ENCODE peak calls at places on chromosomes 6 and 20, in seven cellular contexts. M is thyroid gland, E is left lung, R is MCF 10A, L is OCI-LY7, N is GM12865, T is mesothelial cell of epicardium. G is an unnamed sample.

GRCh38 chr20:830011-830521 is 3.4 kb upstream of the FAM110A start:
- DNase-seq in M (no peak), E (no peak), R (no peak), L (no peak), N (no peak), T (no peak), G (no peak)

GRCh38 chr6:152099816-152100618 is 292.5 kb downstream of the ESR1 start:
- DNase-seq in M (no peak), E (peak), R (peak), L (no peak), N (no peak), T (no peak), G (no peak)

GRCh38 chr6:135423649-135424128 is 73.9 kb downstream of the AHI1 start:
- DNase-seq in M (no peak), E (no peak), R (peak), L (peak), N (peak), T (no peak), G (no peak)

GRCh38 chr6:75794351-75794846 is 45.4 kb downstream of the MYO6 start:
- DNase-seq in M (no peak), E (no peak), R (no peak), L (no peak), N (no peak), T (no peak), G (no peak)

GRCh38 chr20:10263385-10264165 is 44.9 kb downstream of the SNAP25 start:
- DNase-seq in M (no peak), E (no peak), R (peak), L (no peak), N (no peak), T (no peak), G (no peak)

GRCh38 chr6:142872376-142872775 is 72.6 kb downstream of the HIVEP2 start:
- DNase-seq in M (no peak), E (no peak), R (no peak), L (no peak), N (no peak), T (no peak), G (no peak)

GRCh38 chr20:20712004-20712473 is 405 bp downstream of the RALGAPA2 start:
- DNase-seq in M (peak), E (no peak), R (no peak), L (no peak), N (no peak), T (no peak), G (peak)

GRCh38 chr20:36528176-36528874 is 13.0 kb upstream of the MYL9 start:
- DNase-seq in M (no peak), E (no peak), R (no peak), L (no peak), N (no peak), T (no peak), G (no peak)

GRCh38 chr20:45833030-45833882 is at the start of gene SNX21:
- DNase-seq in M (peak), E (peak), R (peak), L (no peak), N (peak), T (peak), G (peak)

GRCh38 chr6:100663219-100663863 is 198.6 kb upstream of the SIM1 start:
- DNase-seq in M (no peak), E (no peak), R (peak), L (no peak), N (no peak), T (no peak), G (no peak)

GRCh38 chr20:52291109-52291508 is 99.5 kb upstream of the ZFP64 start:
- DNase-seq in M (no peak), E (no peak), R (no peak), L (no peak), N (no peak), T (no peak), G (peak)

GRCh38 chr6:100229512-100229911 is 235.2 kb downstream of the SIM1 start:
- DNase-seq in M (peak), E (no peak), R (no peak), L (no peak), N (no peak), T (no peak), G (no peak)

GRCh38 chr6:35386989-35387388 is 44.6 kb downstream of the PPARD start:
- DNase-seq in M (no peak), E (no peak), R (no peak), L (peak), N (no peak), T (no peak), G (no peak)

GRCh38 chr6:26366504-26366903 is 1.5 kb downstream of the BTN3A2 start:
- DNase-seq in M (no peak), E (no peak), R (peak), L (peak), N (peak), T (no peak), G (no peak)

GRCh38 chr20:59751075-59751711 is 146.9 kb downstream of the PHACTR3 start:
- DNase-seq in M (peak), E (peak), R (peak), L (peak), N (peak), T (no peak), G (peak)

GRCh38 chr6:1001655-1002349 is 308.9 kb upstream of the EXOC2 start:
- DNase-seq in M (peak), E (no peak), R (no peak), L (no peak), N (peak), T (no peak), G (no peak)

GRCh38 chr6:134174790-134175531 is 122.5 kb upstream of the SLC2A12 start:
- DNase-seq in M (peak), E (peak), R (peak), L (peak), N (peak), T (peak), G (peak)

GRCh38 chr6:107506145-107506544 is 16.2 kb downstream of the SOBP start:
- DNase-seq in M (no peak), E (no peak), R (peak), L (no peak), N (no peak), T (no peak), G (no peak)

GRCh38 chr20:20076297-20077065 is 24.1 kb downstream of the CFAP61 start:
- DNase-seq in M (no peak), E (no peak), R (peak), L (no peak), N (no peak), T (no peak), G (peak)

GRCh38 chr20:35387334-35387733 is 24.4 kb downstream of the UQCC1 start:
- DNase-seq in M (no peak), E (no peak), R (peak), L (no peak), N (no peak), T (no peak), G (no peak)

GRCh38 chr6:76702187-76702586 is 629.7 kb upstream of the IMPG1 start:
- DNase-seq in M (no peak), E (no peak), R (no peak), L (no peak), N (no peak), T (no peak), G (no peak)

GRCh38 chr6:14290448-14291388 is 173.1 kb downstream of the CD83 start:
- DNase-seq in M (no peak), E (no peak), R (no peak), L (no peak), N (no peak), T (no peak), G (no peak)

GRCh38 chr6:31636698-31637596 is 15.5 kb downstream of the BAG6 start:
- DNase-seq in M (no peak), E (no peak), R (no peak), L (no peak), N (no peak), T (no peak), G (no peak)

GRCh38 chr20:388034-388994 is 7.8 kb downstream of the TRIB3 start:
- DNase-seq in M (no peak), E (no peak), R (no peak), L (no peak), N (no peak), T (no peak), G (no peak)

GRCh38 chr6:90936286-90936685 is 349.4 kb upstream of the MAP3K7 start:
- DNase-seq in M (no peak), E (no peak), R (no peak), L (no peak), N (no peak), T (no peak), G (no peak)

GRCh38 chr6:142842423-142843261 is 102.3 kb downstream of the HIVEP2 start:
- DNase-seq in M (no peak), E (no peak), R (peak), L (no peak), N (peak), T (no peak), G (no peak)

GRCh38 chr6:49969588-49969987 is at the start of gene DEFB113:
- DNase-seq in M (no peak), E (no peak), R (no peak), L (no peak), N (no peak), T (no peak), G (no peak)

GRCh38 chr20:45450097-45450818 is 19.3 kb upstream of the WFDC2 start:
- DNase-seq in M (no peak), E (no peak), R (peak), L (peak), N (peak), T (no peak), G (no peak)

GRCh38 chr6:154732824-154733609 is at the start of gene SCAF8:
- DNase-seq in M (peak), E (peak), R (peak), L (peak), N (peak), T (peak), G (peak)

GRCh38 chr6:15506066-15506465 is 156.8 kb downstream of the DTNBP1 start:
- DNase-seq in M (no peak), E (no peak), R (no peak), L (no peak), N (no peak), T (no peak), G (no peak)

GRCh38 chr6:15508363-15509330 is 154.2 kb downstream of the DTNBP1 start:
- DNase-seq in M (no peak), E (no peak), R (no peak), L (no peak), N (no peak), T (no peak), G (no peak)

GRCh38 chr6:15509335-15509933 is 153.4 kb downstream of the DTNBP1 start:
- DNase-seq in M (no peak), E (no peak), R (no peak), L (no peak), N (no peak), T (no peak), G (no peak)

GRCh38 chr6:15507221-15507620 is 155.6 kb downstream of the DTNBP1 start:
- DNase-seq in M (no peak), E (no peak), R (no peak), L (no peak), N (no peak), T (no peak), G (no peak)

DNA sequence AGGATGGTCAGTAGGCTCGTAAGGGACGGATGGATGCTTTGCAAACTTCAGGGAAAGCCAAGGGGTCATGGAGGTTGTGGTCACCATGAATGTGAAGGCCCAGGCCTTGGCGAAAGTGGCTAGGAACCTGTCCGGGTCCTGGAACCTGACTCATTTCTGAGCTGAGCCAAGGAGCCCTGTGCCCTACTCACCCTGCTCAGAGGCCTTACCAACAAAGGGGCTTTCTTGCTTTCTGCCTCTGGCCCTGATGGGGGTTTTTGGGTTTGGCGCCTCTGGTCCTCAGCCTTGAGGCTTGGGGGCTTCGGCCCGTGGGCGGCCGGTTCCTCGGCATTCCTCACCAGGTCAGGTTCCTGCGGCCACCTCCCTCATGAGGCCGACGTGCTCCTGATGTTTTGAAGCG is 155.1 kb downstream of the DTNBP1 start:
- DNase-seq in M (no peak), E (no peak), R (no peak), L (no peak), N (no peak), T (no peak), G (no peak)
- TF ChIP-seq CTCF in M (no peak), E (no peak), R (no peak), L (no peak), N (no peak), T (no peak), G (no peak)

DNA sequence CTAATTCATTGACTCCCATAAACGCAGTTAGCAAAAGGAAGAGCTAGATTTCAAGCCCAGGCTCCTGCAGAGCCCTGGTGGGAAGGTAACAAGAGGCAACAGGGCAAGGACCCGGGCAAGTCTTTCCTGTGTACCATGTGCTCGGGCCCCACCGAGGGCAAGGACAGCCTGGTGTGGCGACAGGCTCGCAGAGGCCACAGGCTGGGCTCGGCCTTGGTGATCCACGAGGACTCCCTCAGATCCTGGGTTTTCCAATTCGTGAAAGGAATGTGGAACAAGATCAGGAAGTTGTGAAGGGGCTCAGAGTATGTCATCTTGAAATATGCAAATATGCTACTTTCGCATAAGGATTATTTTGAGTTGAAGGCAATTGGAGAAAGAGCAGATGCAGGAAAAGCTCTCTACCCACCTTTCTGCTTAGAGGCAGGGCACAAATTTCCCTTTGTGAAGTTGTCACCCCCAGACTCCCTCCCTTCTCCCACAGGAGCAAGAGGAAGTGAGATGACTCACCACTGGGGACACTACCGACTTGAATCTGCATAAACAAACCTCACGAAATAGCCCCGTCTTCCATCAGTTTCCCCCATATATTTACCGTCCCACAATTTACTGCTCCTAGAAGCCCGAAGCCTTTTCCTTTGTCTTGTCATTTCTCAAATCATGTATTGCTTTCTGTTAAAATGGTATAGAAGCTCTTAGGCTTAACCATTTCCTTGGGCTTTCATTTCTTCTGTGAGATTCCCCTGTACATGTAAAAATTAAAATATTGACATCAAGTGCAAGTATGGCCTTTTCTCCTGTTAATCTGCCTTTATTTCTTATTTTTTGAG is 79.0 kb downstream of the PSMG4 start:
- DNase-seq in M (no peak), E (no peak), R (peak), L (no peak), N (peak), T (no peak), G (no peak)
- TF ChIP-seq CTCF in M (no peak), E (no peak), R (no peak), L (peak), N (no peak), T (no peak), G (no peak)

GRCh38 chr6:117409863-117410262 is 15.9 kb downstream of the ROS1 start:
- DNase-seq in M (no peak), E (no peak), R (no peak), L (no peak), N (no peak), T (no peak), G (no peak)

GRCh38 chr6:117401799-117402198 is 23.9 kb downstream of the ROS1 start:
- DNase-seq in M (no peak), E (no peak), R (no peak), L (no peak), N (no peak), T (no peak), G (no peak)

GRCh38 chr6:117409420-117409819 is 16.3 kb downstream of the ROS1 start:
- DNase-seq in M (no peak), E (no peak), R (no peak), L (no peak), N (no peak), T (no peak), G (no peak)

GRCh38 chr6:117399924-117400323 is 25.8 kb downstream of the ROS1 start:
- DNase-seq in M (no peak), E (no peak), R (peak), L (no peak), N (no peak), T (no peak), G (no peak)

GRCh38 chr6:117404548-117404947 is 21.2 kb downstream of the ROS1 start:
- DNase-seq in M (no peak), E (no peak), R (peak), L (no peak), N (no peak), T (no peak), G (no peak)
- TF ChIP-seq CTCF in M (no peak), E (no peak), R (peak), L (peak), N (peak), T (no peak), G (no peak)

GRCh38 chr6:148370171-148370570 is 27.5 kb downstream of the SASH1 start:
- DNase-seq in M (no peak), E (no peak), R (no peak), L (no peak), N (no peak), T (no peak), G (no peak)

GRCh38 chr6:148365037-148365436 is 22.4 kb downstream of the SASH1 start:
- DNase-seq in M (no peak), E (no peak), R (no peak), L (no peak), N (no peak), T (no peak), G (no peak)

GRCh38 chr6:148364056-148364844 is 21.6 kb downstream of the SASH1 start:
- DNase-seq in M (no peak), E (no peak), R (peak), L (no peak), N (no peak), T (no peak), G (no peak)

DNA sequence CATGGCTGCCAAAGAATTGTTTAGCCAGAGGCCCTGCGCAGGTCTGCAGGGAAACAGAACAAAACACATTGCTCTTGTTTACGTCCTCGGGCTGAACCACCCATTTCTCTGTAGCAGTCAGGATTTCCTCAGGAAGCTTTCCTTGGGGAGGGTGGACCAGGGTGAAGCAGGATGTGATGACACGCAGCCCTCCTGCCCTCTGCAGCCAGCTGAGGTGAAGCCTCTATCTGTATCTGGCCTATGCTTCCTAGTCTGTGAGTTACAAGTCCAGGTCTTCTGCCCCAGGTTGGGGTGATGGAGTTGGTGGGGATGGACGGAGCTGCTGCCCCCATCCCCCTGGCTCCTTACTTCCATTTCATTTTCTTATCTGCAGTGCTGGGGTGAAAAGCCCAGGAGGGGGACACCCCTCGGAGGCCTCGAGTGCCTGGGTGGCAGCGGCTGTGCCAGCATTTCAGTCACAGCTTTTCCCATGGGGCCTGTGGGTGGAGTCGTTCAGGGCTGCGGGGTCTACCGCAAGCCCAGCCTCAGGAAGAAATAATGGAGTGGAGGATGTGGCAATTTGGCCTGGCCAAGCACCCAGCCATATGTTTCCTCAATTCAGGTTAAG is 24.9 kb downstream of the SASH1 start:
- DNase-seq in M (peak), E (no peak), R (peak), L (no peak), N (no peak), T (no peak), G (no peak)
- TF ChIP-seq CTCF in M (no peak), E (no peak), R (no peak), L (no peak), N (no peak), T (no peak), G (no peak)

GRCh38 chr20:63934271-63935068 is 21.7 kb downstream of the UCKL1 start:
- DNase-seq in M (no peak), E (no peak), R (no peak), L (no peak), N (no peak), T (no peak), G (peak)
- TF ChIP-seq CTCF in M (no peak), E (no peak), R (no peak), L (peak), N (peak), T (peak), G (peak)

GRCh38 chr6:137133136-137133535 is 40.3 kb downstream of the IL22RA2 start:
- DNase-seq in M (no peak), E (no peak), R (no peak), L (no peak), N (no peak), T (no peak), G (no peak)

GRCh38 chr6:137134483-137134882 is 39.0 kb downstream of the IL22RA2 start:
- DNase-seq in M (no peak), E (no peak), R (no peak), L (no peak), N (no peak), T (no peak), G (no peak)

DNA sequence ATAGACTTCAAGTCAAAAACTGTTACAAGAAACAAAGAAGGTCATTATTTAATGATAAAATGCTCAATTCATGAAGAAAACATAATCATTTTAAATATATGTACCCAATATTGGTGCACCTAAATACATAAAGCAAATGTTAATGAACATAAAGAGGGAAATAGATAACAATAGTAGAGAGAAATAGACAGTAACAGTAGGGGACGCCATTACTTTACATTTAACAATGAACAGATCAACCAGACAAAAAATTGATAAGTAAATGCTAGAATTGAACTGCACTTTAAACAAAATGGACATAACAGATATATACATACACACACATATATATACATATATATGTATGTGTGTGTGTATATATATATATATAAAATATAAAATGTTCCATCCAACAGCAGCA is 37.4 kb downstream of the IL22RA2 start:
- DNase-seq in M (no peak), E (no peak), R (peak), L (no peak), N (no peak), T (no peak), G (no peak)
- TF ChIP-seq CTCF in M (no peak), E (no peak), R (peak), L (peak), N (no peak), T (no peak), G (no peak)

G was measured in glutamatergic neuron.